ENCODE peak calls at places on chromosomes 6 and 20, in seven cellular contexts. S, H, K, R, I, L and U are unnamed samples.

GRCh38 chr6:159758031-159759001 is 3.5 kb upstream of the ACAT2 start:
- DNase-seq in S (peak), H (peak), K (no peak), R (no peak), I (peak), L (peak), U (peak)

GRCh38 chr6:125245523-125246264 is 56.1 kb downstream of the HDDC2 start:
- DNase-seq in S (no peak), H (peak), K (no peak), R (peak), I (no peak), L (no peak), U (no peak)

GRCh38 chr6:125170376-125170775 is 16.8 kb downstream of the TPD52L1 start:
- DNase-seq in S (no peak), H (no peak), K (no peak), R (no peak), I (peak), L (peak), U (peak)

GRCh38 chr6:47792216-47792733 is 10.4 kb downstream of the OPN5 start:
- DNase-seq in S (no peak), H (no peak), K (no peak), R (no peak), I (no peak), L (no peak), U (no peak)

GRCh38 chr6:5256952-5257351 is 3.8 kb downstream of the LYRM4 start:
- DNase-seq in S (no peak), H (no peak), K (no peak), R (no peak), I (no peak), L (no peak), U (no peak)

GRCh38 chr6:131136021-131136847 is 967 bp downstream of the AKAP7 start:
- DNase-seq in S (peak), H (no peak), K (no peak), R (no peak), I (peak), L (peak), U (peak)

GRCh38 chr20:38515631-38516030 is 43.0 kb downstream of the RALGAPB start:
- DNase-seq in S (no peak), H (no peak), K (no peak), R (no peak), I (no peak), L (no peak), U (no peak)

GRCh38 chr6:143271024-143271423 is 179.5 kb downstream of the ADAT2 start:
- DNase-seq in S (peak), H (no peak), K (no peak), R (no peak), I (peak), L (peak), U (peak)

GRCh38 chr6:158095031-158095430 is 73.0 kb downstream of the SERAC1 start:
- DNase-seq in S (no peak), H (no peak), K (no peak), R (no peak), I (peak), L (no peak), U (no peak)

GRCh38 chr6:144377586-144377985 is 92.5 kb downstream of the UTRN start:
- DNase-seq in S (peak), H (no peak), K (no peak), R (no peak), I (peak), L (peak), U (peak)

GRCh38 chr6:81934936-81935335 is 182.5 kb upstream of the TENT5A start:
- DNase-seq in S (no peak), H (no peak), K (no peak), R (no peak), I (peak), L (peak), U (no peak)

GRCh38 chr6:2378891-2379652 is 133.7 kb upstream of the GMDS start:
- DNase-seq in S (peak), H (no peak), K (no peak), R (no peak), I (peak), L (peak), U (peak)

GRCh38 chr20:54650201-54650722 is 174.9 kb downstream of the DOK5 start:
- DNase-seq in S (no peak), H (no peak), K (no peak), R (no peak), I (peak), L (peak), U (no peak)

GRCh38 chr6:131756039-131756438 is 45.2 kb upstream of the CTAGE9 start:
- DNase-seq in S (peak), H (no peak), K (no peak), R (no peak), I (no peak), L (peak), U (peak)

GRCh38 chr6:149560736-149561135 is 5.4 kb upstream of the GINM1 start:
- DNase-seq in S (peak), H (peak), K (no peak), R (peak), I (peak), L (no peak), U (no peak)

GRCh38 chr6:111555041-111555440 is 50.6 kb downstream of the TRAF3IP2 start:
- DNase-seq in S (no peak), H (no peak), K (no peak), R (no peak), I (peak), L (peak), U (peak)

GRCh38 chr6:111605100-111605748 is 454 bp downstream of the TRAF3IP2 start:
- DNase-seq in S (peak), H (peak), K (peak), R (peak), I (peak), L (peak), U (peak)

GRCh38 chr6:43113431-43114260 is 37.5 kb downstream of the PTK7 start:
- DNase-seq in S (no peak), H (no peak), K (no peak), R (no peak), I (no peak), L (no peak), U (no peak)

GRCh38 chr20:51886341-51886740 is 84.0 kb upstream of the SALL4 start:
- DNase-seq in S (no peak), H (no peak), K (no peak), R (no peak), I (no peak), L (no peak), U (no peak)

GRCh38 chr6:7156666-7157278 is 49.0 kb downstream of the RREB1 start:
- DNase-seq in S (peak), H (no peak), K (no peak), R (no peak), I (no peak), L (peak), U (peak)

GRCh38 chr6:26029570-26029856 is 57.7 kb upstream of the HFE start:
- DNase-seq in S (no peak), H (no peak), K (no peak), R (no peak), I (no peak), L (no peak), U (no peak)

GRCh38 chr6:133341607-133342158 is 100.5 kb downstream of the EYA4 start:
- DNase-seq in S (peak), H (no peak), K (no peak), R (peak), I (peak), L (peak), U (no peak)

GRCh38 chr6:168098431-168098861 is 19.4 kb upstream of the FRMD1 start:
- DNase-seq in S (no peak), H (no peak), K (no peak), R (no peak), I (no peak), L (no peak), U (no peak)

GRCh38 chr6:106916891-106917290 is 57.6 kb downstream of the CD24 start:
- DNase-seq in S (no peak), H (no peak), K (no peak), R (no peak), I (no peak), L (no peak), U (no peak)

GRCh38 chr6:121849477-121849876 is 414.0 kb downstream of the GJA1 start:
- DNase-seq in S (peak), H (peak), K (no peak), R (peak), I (peak), L (peak), U (peak)

GRCh38 chr6:116229287-116229913 is 24.5 kb downstream of the TSPYL4 start:
- DNase-seq in S (peak), H (peak), K (peak), R (no peak), I (peak), L (peak), U (peak)

GRCh38 chr6:95519228-95520037 is 57.9 kb upstream of the MANEA start:
- DNase-seq in S (no peak), H (peak), K (no peak), R (no peak), I (no peak), L (no peak), U (no peak)

GRCh38 chr6:87378947-87379346 is 28.8 kb upstream of the CFAP206 start:
- DNase-seq in S (no peak), H (no peak), K (no peak), R (no peak), I (no peak), L (no peak), U (no peak)

GRCh38 chr6:36924131-36924530 is 30.4 kb upstream of the PI16 start:
- DNase-seq in S (no peak), H (no peak), K (no peak), R (no peak), I (peak), L (peak), U (no peak)

GRCh38 chr6:31797607-31798006 is 2.1 kb upstream of the VARS1 start:
- DNase-seq in S (no peak), H (no peak), K (no peak), R (no peak), I (no peak), L (no peak), U (no peak)

GRCh38 chr6:136501514-136501913 is 48.7 kb downstream of the MAP7 start:
- DNase-seq in S (no peak), H (no peak), K (no peak), R (no peak), I (no peak), L (no peak), U (no peak)

GRCh38 chr20:59242714-59243626 is 57.4 kb upstream of the EDN3 start:
- DNase-seq in S (no peak), H (no peak), K (no peak), R (no peak), I (no peak), L (no peak), U (no peak)

GRCh38 chr6:123091896-123092271 is 95.8 kb downstream of the CLVS2 start:
- DNase-seq in S (no peak), H (no peak), K (no peak), R (no peak), I (no peak), L (no peak), U (no peak)

GRCh38 chr6:15504040-15504491 is 158.8 kb downstream of the DTNBP1 start:
- DNase-seq in S (peak), H (no peak), K (peak), R (no peak), I (peak), L (no peak), U (no peak)

DNA sequence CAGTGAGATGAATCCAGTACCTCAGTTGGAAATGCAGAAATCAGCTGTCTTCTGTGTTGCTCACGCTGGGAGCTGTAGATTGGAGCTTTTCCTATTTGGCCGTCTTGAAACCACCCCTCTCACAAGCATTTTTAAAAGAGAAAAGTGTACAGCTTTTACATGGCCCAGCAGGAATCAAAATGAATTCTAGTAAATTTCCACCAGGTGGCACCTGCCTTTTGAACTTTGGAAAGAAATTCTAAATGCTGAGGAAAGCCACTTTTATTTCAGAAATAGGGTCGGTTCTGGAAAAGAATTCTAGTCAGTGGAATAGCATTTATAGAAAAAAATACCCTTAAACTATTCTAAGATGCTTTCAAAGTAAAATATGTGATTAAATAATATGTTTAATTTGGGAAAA is 647.8 kb downstream of the CD109 start:
- DNase-seq in S (no peak), H (no peak), K (no peak), R (no peak), I (peak), L (no peak), U (peak)
- TF ChIP-seq CTCF in S (peak), H (peak), K (no peak), R (peak), I (peak), L (no peak), U (peak)

DNA sequence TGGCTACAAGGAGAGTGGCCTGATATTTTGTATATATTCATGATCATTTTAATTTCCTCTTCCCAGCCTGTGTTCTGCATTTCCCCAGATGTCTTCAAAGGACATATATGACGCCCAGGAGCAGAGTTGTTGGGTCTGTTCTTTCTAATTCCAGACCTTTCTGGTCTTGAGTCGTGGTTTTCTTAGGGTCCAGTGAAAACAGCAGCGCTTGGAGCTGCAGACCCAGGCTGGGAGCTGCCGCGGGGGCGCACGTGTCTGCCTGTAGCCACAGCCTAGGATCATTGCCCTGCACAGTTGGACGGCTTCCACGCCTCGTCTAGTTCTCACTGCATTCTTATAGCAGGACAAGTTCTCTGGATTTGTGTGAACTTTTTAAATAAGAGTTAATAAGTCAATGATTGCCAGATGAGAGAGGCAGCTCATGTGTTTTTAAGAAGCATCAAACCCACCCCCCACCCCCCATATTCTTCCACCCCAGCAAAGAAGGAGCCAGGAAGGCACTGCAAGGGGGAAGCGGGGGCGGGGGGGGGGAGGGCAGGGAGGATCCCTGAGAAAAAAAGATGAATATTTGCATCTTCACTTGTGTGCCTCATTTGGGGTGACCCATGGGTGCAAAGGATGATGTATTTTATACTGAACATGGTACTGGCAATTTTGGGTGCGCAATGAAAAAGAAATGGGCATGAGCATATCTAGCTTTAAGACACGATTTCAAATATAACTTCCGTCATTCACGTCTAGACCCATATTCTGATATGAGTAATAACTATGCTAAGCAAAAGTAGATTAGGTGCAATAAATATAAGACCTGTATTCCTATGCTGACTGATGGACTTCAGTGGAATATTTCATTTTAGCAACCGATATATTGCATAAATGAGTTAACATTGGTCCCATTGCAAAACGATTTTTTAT is 160.0 kb downstream of the TBXT start:
- DNase-seq in S (peak), H (no peak), K (peak), R (peak), I (peak), L (peak), U (no peak)
- TF ChIP-seq CTCF in S (no peak), H (no peak), K (no peak), R (no peak), I (no peak), L (no peak), U (no peak)

GRCh38 chr20:49466114-49466912 is 16.2 kb downstream of the KCNB1 start:
- DNase-seq in S (no peak), H (no peak), K (no peak), R (no peak), I (no peak), L (no peak), U (no peak)
- TF ChIP-seq CTCF in S (no peak), H (no peak), K (no peak), R (no peak), I (no peak), L (no peak), U (no peak)

GRCh38 chr6:74899416-74899815 is 306.4 kb downstream of the COL12A1 start:
- DNase-seq in S (peak), H (no peak), K (no peak), R (no peak), I (peak), L (peak), U (peak)
- TF ChIP-seq CTCF in S (peak), H (peak), K (no peak), R (no peak), I (peak), L (peak), U (peak)

GRCh38 chr20:46376196-46376785 is 30.1 kb downstream of the ELMO2 start:
- DNase-seq in S (no peak), H (no peak), K (no peak), R (no peak), I (no peak), L (no peak), U (no peak)

GRCh38 chr20:46377532-46377931 is 28.9 kb downstream of the ELMO2 start:
- DNase-seq in S (no peak), H (no peak), K (no peak), R (no peak), I (no peak), L (no peak), U (no peak)

GRCh38 chr20:46374383-46374782 is 32.0 kb downstream of the ELMO2 start:
- DNase-seq in S (no peak), H (no peak), K (no peak), R (no peak), I (no peak), L (no peak), U (no peak)

GRCh38 chr20:46375771-46376170 is 30.6 kb downstream of the ELMO2 start:
- DNase-seq in S (no peak), H (no peak), K (no peak), R (no peak), I (peak), L (peak), U (no peak)

DNA sequence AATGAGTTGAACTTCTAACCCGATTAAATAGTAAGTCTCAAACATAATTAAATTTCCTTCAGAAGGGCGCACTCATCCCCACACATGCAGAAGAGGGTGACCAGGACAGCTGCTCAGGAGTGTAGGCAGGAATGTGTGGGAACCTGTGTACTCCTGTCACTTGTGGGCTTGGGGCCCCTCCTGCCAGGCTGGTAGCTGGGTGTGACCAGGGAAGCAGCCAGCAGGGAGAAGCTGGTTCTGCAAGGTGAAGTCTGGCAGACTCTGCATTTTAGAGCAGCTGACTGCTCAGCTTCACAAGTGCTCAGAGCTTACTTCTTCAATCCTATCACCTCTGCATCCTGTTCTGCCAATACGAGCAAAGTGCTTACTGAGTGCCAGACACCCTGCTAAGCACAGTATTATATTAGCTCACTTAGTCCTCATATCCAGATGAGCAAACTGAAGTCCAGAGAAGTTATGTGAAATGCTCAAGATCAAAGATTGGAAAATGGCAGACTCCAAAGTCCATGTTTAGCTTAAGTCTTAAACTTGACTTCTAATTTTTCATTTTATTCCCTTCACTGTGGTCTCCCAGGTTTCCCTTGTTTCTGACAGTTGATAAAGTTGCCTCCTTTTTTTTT is 27.9 kb downstream of the ELMO2 start:
- DNase-seq in S (no peak), H (no peak), K (no peak), R (no peak), I (no peak), L (no peak), U (no peak)
- TF ChIP-seq CTCF in S (no peak), H (no peak), K (no peak), R (no peak), I (no peak), L (no peak), U (no peak)